ENCODE peak calls at places on chromosomes 3 and 15, in six cellular contexts. H is SK-N-SH, N is A549, D is GM12878, X is HepG2, V is H1. E is an unnamed sample.

GRCh38 chr3:138461246-138461645 is 26.8 kb downstream of the ESYT3 start:
- DNase-seq in H (no peak), N (no peak), D (no peak), X (no peak), V (no peak), E (no peak)

GRCh38 chr3:33645060-33645841 is 72.8 kb downstream of the CLASP2 start:
- DNase-seq in H (peak), N (peak), D (no peak), X (no peak), V (no peak), E (peak)

GRCh38 chr3:189267981-189268613 is 96.3 kb downstream of the TPRG1 start:
- DNase-seq in H (no peak), N (peak), D (no peak), X (peak), V (no peak), E (no peak)

GRCh38 chr15:94306700-94307650 is 75.6 kb downstream of the MCTP2 start:
- DNase-seq in H (no peak), N (no peak), D (peak), X (no peak), V (no peak), E (no peak)

GRCh38 chr15:75036269-75036668 is 12.9 kb downstream of the PPCDC start:
- DNase-seq in H (no peak), N (no peak), D (no peak), X (no peak), V (peak), E (peak)

GRCh38 chr3:128372281-128372680 is 94.4 kb downstream of the DNAJB8 start:
- DNase-seq in H (no peak), N (no peak), D (peak), X (no peak), V (no peak), E (no peak)

GRCh38 chr3:55569033-55569518 is 82.0 kb upstream of the WNT5A start:
- DNase-seq in H (no peak), N (no peak), D (no peak), X (no peak), V (no peak), E (no peak)

GRCh38 chr15:75864213-75865059 is 21.2 kb downstream of the UBE2Q2 start:
- DNase-seq in H (no peak), N (no peak), D (no peak), X (no peak), V (no peak), E (no peak)

GRCh38 chr15:37902126-37902525 is 32.3 kb upstream of the TMCO5A start:
- DNase-seq in H (no peak), N (no peak), D (no peak), X (no peak), V (no peak), E (no peak)

GRCh38 chr3:24160424-24160823 is 215.3 kb downstream of the NR1D2 start:
- DNase-seq in H (no peak), N (no peak), D (no peak), X (no peak), V (no peak), E (no peak)

GRCh38 chr3:141845407-141846049 is 30.9 kb upstream of the ATP1B3 start:
- DNase-seq in H (no peak), N (no peak), D (no peak), X (no peak), V (peak), E (peak)

GRCh38 chr3:136942796-136943195 is 15.0 kb upstream of the IL20RB start:
- DNase-seq in H (no peak), N (no peak), D (no peak), X (no peak), V (no peak), E (no peak)

GRCh38 chr3:21750831-21751391 is at the start of gene ZNF385D:
- DNase-seq in H (peak), N (no peak), D (no peak), X (no peak), V (peak), E (no peak)

GRCh38 chr15:31277335-31278055 is 49.1 kb upstream of the KLF13 start:
- DNase-seq in H (no peak), N (no peak), D (no peak), X (no peak), V (no peak), E (no peak)

GRCh38 chr3:143135150-143135549 is 15.6 kb downstream of the CHST2 start:
- DNase-seq in H (peak), N (peak), D (no peak), X (no peak), V (no peak), E (no peak)

GRCh38 chr3:40229411-40229810 is 80.1 kb upstream of the EIF1B start:
- DNase-seq in H (no peak), N (no peak), D (peak), X (no peak), V (no peak), E (no peak)

GRCh38 chr15:49645937-49646336 is 25.1 kb downstream of the DTWD1 start:
- DNase-seq in H (no peak), N (no peak), D (no peak), X (peak), V (no peak), E (no peak)

GRCh38 chr15:94793641-94794040 is 562.3 kb downstream of the MCTP2 start:
- DNase-seq in H (no peak), N (no peak), D (no peak), X (no peak), V (no peak), E (no peak)

GRCh38 chr15:101447561-101448071 is 41.9 kb downstream of the PCSK6 start:
- DNase-seq in H (peak), N (no peak), D (no peak), X (no peak), V (no peak), E (no peak)

GRCh38 chr3:46097691-46098241 is 70.5 kb upstream of the XCR1 start:
- DNase-seq in H (no peak), N (no peak), D (no peak), X (no peak), V (no peak), E (no peak)

GRCh38 chr15:82314769-82315518 is 34.3 kb downstream of the GOLGA6L10 start:
- DNase-seq in H (no peak), N (no peak), D (no peak), X (no peak), V (no peak), E (no peak)

GRCh38 chr3:189674249-189674913 is 43.2 kb downstream of the TP63 start:
- DNase-seq in H (no peak), N (no peak), D (no peak), X (no peak), V (no peak), E (no peak)

GRCh38 chr3:49903451-49904424 is at the start of gene MST1R:
- DNase-seq in H (no peak), N (peak), D (peak), X (peak), V (peak), E (peak)

GRCh38 chr3:16311960-16312451 is 47.0 kb downstream of the OXNAD1 start:
- DNase-seq in H (no peak), N (no peak), D (no peak), X (no peak), V (no peak), E (no peak)

GRCh38 chr15:63050737-63051700 is 8.5 kb downstream of the TPM1 start:
- DNase-seq in H (no peak), N (no peak), D (no peak), X (peak), V (no peak), E (no peak)

GRCh38 chr3:114496466-114496865 is 202.6 kb downstream of the TIGIT start:
- DNase-seq in H (no peak), N (no peak), D (no peak), X (no peak), V (no peak), E (no peak)

GRCh38 chr3:66398228-66399025 is 102.4 kb downstream of the LRIG1 start:
- DNase-seq in H (no peak), N (no peak), D (no peak), X (no peak), V (no peak), E (no peak)

GRCh38 chr3:132135628-132136333 is 101.0 kb upstream of the CPNE4 start:
- DNase-seq in H (peak), N (peak), D (no peak), X (peak), V (peak), E (no peak)

GRCh38 chr3:196988241-196989029 is 19.8 kb upstream of the PIGZ start:
- DNase-seq in H (peak), N (no peak), D (no peak), X (peak), V (no peak), E (peak)

GRCh38 chr3:25854214-25854613 is 64.3 kb downstream of the OXSM start:
- DNase-seq in H (no peak), N (no peak), D (no peak), X (no peak), V (no peak), E (no peak)

DNA sequence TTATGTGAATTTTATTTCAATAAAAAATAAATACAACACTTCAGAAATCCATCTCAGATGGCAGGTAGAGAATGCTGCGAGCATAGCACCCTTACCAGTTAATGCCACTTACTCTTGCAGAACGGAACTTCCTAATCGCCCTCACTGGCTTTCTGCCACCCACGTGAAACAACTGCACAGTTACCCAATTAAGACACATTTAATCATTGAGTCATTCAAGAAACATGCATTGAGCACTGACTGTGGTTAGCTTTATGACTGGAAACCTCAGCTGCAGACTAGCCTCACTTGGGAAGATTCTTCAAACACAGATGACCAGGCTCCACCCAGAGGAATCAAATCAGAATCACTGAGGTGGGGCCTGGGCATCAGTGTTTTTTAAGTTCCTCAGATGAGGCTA is 5.6 kb upstream of the MFGE8 start:
- DNase-seq in H (no peak), N (no peak), D (peak), X (no peak), V (no peak), E (no peak)
- TF ChIP-seq CHD2 in H (no peak), N (no peak), D (no peak), X (no peak), V (no peak), E (no peak)

GRCh38 chr3:103966749-103967148 is 1400.0 kb upstream of the ALCAM start:
- DNase-seq in H (no peak), N (no peak), D (no peak), X (no peak), V (no peak), E (no peak)
- TF ChIP-seq MAX in H (no peak), N (no peak), D (no peak), X (no peak), V (no peak), E (no peak)

GRCh38 chr3:109117939-109118338 is at the start of gene MORC1:
- DNase-seq in H (no peak), N (no peak), D (no peak), X (no peak), V (no peak), E (peak)
- TF ChIP-seq CHD2 in H (no peak), N (no peak), D (no peak), X (no peak), V (no peak), E (peak)

DNA sequence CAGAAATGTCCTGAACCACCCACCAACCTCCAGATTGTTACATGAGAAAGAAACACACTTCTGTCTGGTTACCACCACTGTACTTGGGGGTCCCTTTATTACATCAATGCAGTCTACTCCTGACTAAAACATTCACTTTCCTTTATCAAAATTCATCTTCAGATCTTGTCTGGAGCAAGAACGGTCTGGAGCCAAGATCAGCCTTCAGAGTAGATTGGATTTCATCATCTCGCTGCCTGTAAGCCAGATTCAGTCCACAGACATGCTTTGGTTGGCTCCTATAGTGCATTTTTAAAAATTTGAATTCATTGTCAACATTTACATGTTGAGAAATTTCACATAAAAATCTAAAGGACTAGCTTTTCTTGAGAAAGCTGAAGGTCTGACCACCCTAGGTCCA is 183.7 kb downstream of the SHQ1 start:
- DNase-seq in H (no peak), N (no peak), D (no peak), X (no peak), V (no peak), E (no peak)
- TF ChIP-seq MAX in H (no peak), N (no peak), D (no peak), X (no peak), V (no peak), E (no peak)